ENCODE peak calls at places on chromosomes 16 and 17, in five cellular contexts. C is Peyer's patch, M is body of pancreas, B is mesendoderm, Y is tibial nerve. R is an unnamed sample. For H3K4me1, the result is how much of the 10 kb centered on the place peaks cover.

GRCh38 chr17:43010667-43011308 is 4.2 kb downstream of the IFI35 start:
- DNase-seq in Y (no peak), B (no peak), M (peak), C (peak), R (no peak)

GRCh38 chr17:79331492-79331891 is 256.9 kb downstream of the ENGASE start:
- DNase-seq in M (no peak), B (no peak), C (no peak), Y (no peak), R (no peak)

GRCh38 chr17:14308636-14308964 is 7.7 kb downstream of the HS3ST3B1 start:
- DNase-seq in M (no peak), C (no peak), Y (no peak), B (no peak), R (no peak)

GRCh38 chr16:88317619-88317977 is 65.2 kb upstream of the ZNF469 start:
- DNase-seq in M (peak), B (no peak), Y (no peak), C (no peak), R (no peak)

GRCh38 chr17:43449470-43450202 is 34.1 kb upstream of the DHX8 start:
- DNase-seq in M (peak), Y (peak), B (no peak), C (no peak), R (peak)

GRCh38 chr16:89352091-89352681 is 134.7 kb downstream of the ZNF778 start:
- DNase-seq in M (no peak), B (no peak), C (no peak), Y (no peak), R (no peak)

GRCh38 chr17:15233022-15233805 is 31.9 kb downstream of the PMP22 start:
- DNase-seq in Y (no peak), B (peak), C (no peak), M (peak), R (peak)

GRCh38 chr16:30927789-30928378 is 4.5 kb downstream of the FBXL19 start:
- DNase-seq in M (peak), C (peak), Y (no peak), B (peak), R (peak)

GRCh38 chr16:30786936-30787612 is at the start of gene ZNF629:
- DNase-seq in B (peak), Y (peak), M (peak), C (peak), R (peak)

GRCh38 chr16:50354629-50355456 is 13.9 kb downstream of the BRD7 start:
- DNase-seq in Y (no peak), B (peak), C (no peak), M (no peak), R (peak)

GRCh38 chr17:7233701-7234099 is 617 bp downstream of the DVL2 start:
- DNase-seq in M (no peak), C (no peak), B (peak), Y (no peak), R (no peak)

GRCh38 chr17:44005865-44006580 is 1.6 kb downstream of the NAGS start:
- DNase-seq in B (peak), M (peak), Y (no peak), C (peak), R (no peak)

GRCh38 chr16:11253009-11253994 is 2.7 kb downstream of the SOCS1 start:
- DNase-seq in Y (no peak), B (no peak), C (peak), M (no peak), R (peak)

GRCh38 chr17:81960130-81960958 is 643 bp downstream of the NOTUM start:
- DNase-seq in Y (no peak), C (no peak), B (peak), M (no peak), R (no peak)

GRCh38 chr17:76635039-76635438 is 8.5 kb downstream of the ST6GALNAC1 start:
- DNase-seq in M (no peak), Y (no peak), C (no peak), B (no peak), R (no peak)

GRCh38 chr17:55168970-55169687 is 95.6 kb upstream of the HLF start:
- DNase-seq in M (no peak), C (no peak), B (no peak), Y (no peak), R (no peak)

GRCh38 chr16:29664133-29664912 is 1.3 kb downstream of the SPN start:
- DNase-seq in C (peak), B (no peak), Y (no peak), M (peak), R (peak)

GRCh38 chr16:78647019-78647418 is 547.6 kb downstream of the WWOX start:
- DNase-seq in M (no peak), B (no peak), Y (no peak), C (no peak), R (no peak)

GRCh38 chr16:67116388-67117311 is 6.9 kb downstream of the PHAF1 start:
- DNase-seq in B (no peak), C (no peak), Y (no peak), M (no peak), R (no peak)

GRCh38 chr16:22375117-22375962 is 921 bp upstream of the CDR2 start:
- DNase-seq in B (peak), C (peak), M (no peak), Y (no peak), R (peak)

GRCh38 chr16:16797239-16797638 is 418.3 kb downstream of the NPIPA7 start:
- DNase-seq in B (peak), C (no peak), M (no peak), Y (no peak), R (peak)

GRCh38 chr17:22570144-22570845 is 878.0 kb downstream of the KCNJ18 start:
- DNase-seq in C (no peak), M (no peak), B (no peak), Y (no peak), R (no peak)

GRCh38 chr16:12203780-12204351 is 227.3 kb downstream of the SNX29 start:
- DNase-seq in Y (peak), M (no peak), C (no peak), B (no peak), R (no peak)

GRCh38 chr16:85571563-85571812 is 41.6 kb upstream of the GSE1 start:
- DNase-seq in Y (no peak), M (no peak), C (no peak), B (no peak), R (no peak)

GRCh38 chr16:11093578-11094074 is 149.3 kb downstream of the CLEC16A start:
- DNase-seq in C (no peak), B (no peak), Y (no peak), M (no peak), R (no peak)

GRCh38 chr16:69340095-69340644 is 598 bp downstream of the NIP7 start:
- DNase-seq in Y (no peak), M (no peak), B (peak), C (no peak), R (no peak)

GRCh38 chr16:84983308-84983707 is 28.0 kb downstream of the ZDHHC7 start:
- DNase-seq in Y (no peak), C (no peak), M (peak), B (no peak), R (no peak)

GRCh38 chr16:49779979-49780378 is 75.9 kb downstream of the ZNF423 start:
- DNase-seq in C (no peak), B (no peak), Y (no peak), M (no peak), R (no peak)

GRCh38 chr17:55288356-55289105 is 23.8 kb downstream of the HLF start:
- DNase-seq in B (no peak), Y (no peak), C (no peak), M (no peak), R (no peak)

GRCh38 chr16:10941127-10941933 is 938 bp downstream of the DEXI start:
- DNase-seq in C (no peak), Y (no peak), M (no peak), B (peak), R (peak)

GRCh38 chr17:41065829-41066624 is at the start of gene KRTAP2-4:
- DNase-seq in B (no peak), Y (no peak), C (no peak), M (no peak), R (no peak)

GRCh38 chr17:26782153-26782552 is 511.8 kb upstream of the WSB1 start:
- DNase-seq in B (no peak), Y (no peak), C (no peak), M (no peak), R (no peak)

GRCh38 chr17:55335625-55336024 is 70.9 kb downstream of the HLF start:
- DNase-seq in Y (no peak), M (no peak), C (no peak), B (no peak), R (no peak)

GRCh38 chr16:27452569-27453475 is 50.8 kb downstream of the IL21R start:
- DNase-seq in C (no peak), M (no peak), B (peak), Y (no peak), R (no peak)

GRCh38 chr17:79892457-79893236 is 53.4 kb upstream of the CBX4 start:
- DNase-seq in M (no peak), C (peak), Y (no peak), B (no peak), R (no peak)

GRCh38 chr16:57771141-57771785 is 31.0 kb downstream of the KIFC3 start:
- DNase-seq in Y (no peak), B (no peak), M (no peak), C (no peak), R (no peak)

DNA sequence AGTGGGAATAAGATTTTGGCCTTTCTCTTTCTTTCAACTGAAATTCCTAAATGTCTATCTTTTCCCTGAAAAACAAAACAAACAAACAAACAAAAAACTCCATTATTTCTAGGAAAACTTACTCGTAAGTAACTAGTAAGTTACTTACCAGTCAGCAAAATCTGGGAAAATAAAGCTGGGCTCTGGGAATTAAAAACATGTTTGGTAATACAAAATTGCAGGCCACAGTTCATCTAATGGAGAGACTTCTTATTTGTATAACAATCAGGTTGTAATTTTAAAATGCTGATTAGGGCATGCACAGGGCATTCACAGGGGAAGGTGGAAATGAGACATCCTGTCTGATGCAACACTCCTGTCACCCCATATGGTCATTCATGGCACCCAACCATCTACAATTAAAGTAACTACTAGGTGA is 3.8 kb upstream of the WIPI1 start:
- DNase-seq in B (no peak), C (no peak), M (no peak), Y (no peak), R (peak)
- H3K4me1 ChIP-seq in B (under half), C (under half), M (under half), Y (under half), R (half or more)

GRCh38 chr16:1979271-1980025 is 1.8 kb downstream of the NOXO1 start:
- DNase-seq in C (peak), B (peak), Y (no peak), M (peak), R (no peak)
- H3K4me1 ChIP-seq in C (under half), B (under half), Y (under half), M (half or more), R (under half)

GRCh38 chr17:17757391-17757791 is 76.1 kb downstream of the RAI1 start:
- DNase-seq in M (no peak), B (no peak), C (peak), Y (no peak), R (peak)

GRCh38 chr17:17755715-17756114 is 74.5 kb downstream of the RAI1 start:
- DNase-seq in Y (no peak), M (no peak), C (no peak), B (no peak), R (no peak)

GRCh38 chr17:17751996-17752821 is 71.0 kb downstream of the RAI1 start:
- DNase-seq in M (peak), B (peak), C (peak), Y (peak), R (peak)

GRCh38 chr17:17752822-17753448 is 71.7 kb downstream of the RAI1 start:
- DNase-seq in M (no peak), B (peak), Y (no peak), C (no peak), R (no peak)

DNA sequence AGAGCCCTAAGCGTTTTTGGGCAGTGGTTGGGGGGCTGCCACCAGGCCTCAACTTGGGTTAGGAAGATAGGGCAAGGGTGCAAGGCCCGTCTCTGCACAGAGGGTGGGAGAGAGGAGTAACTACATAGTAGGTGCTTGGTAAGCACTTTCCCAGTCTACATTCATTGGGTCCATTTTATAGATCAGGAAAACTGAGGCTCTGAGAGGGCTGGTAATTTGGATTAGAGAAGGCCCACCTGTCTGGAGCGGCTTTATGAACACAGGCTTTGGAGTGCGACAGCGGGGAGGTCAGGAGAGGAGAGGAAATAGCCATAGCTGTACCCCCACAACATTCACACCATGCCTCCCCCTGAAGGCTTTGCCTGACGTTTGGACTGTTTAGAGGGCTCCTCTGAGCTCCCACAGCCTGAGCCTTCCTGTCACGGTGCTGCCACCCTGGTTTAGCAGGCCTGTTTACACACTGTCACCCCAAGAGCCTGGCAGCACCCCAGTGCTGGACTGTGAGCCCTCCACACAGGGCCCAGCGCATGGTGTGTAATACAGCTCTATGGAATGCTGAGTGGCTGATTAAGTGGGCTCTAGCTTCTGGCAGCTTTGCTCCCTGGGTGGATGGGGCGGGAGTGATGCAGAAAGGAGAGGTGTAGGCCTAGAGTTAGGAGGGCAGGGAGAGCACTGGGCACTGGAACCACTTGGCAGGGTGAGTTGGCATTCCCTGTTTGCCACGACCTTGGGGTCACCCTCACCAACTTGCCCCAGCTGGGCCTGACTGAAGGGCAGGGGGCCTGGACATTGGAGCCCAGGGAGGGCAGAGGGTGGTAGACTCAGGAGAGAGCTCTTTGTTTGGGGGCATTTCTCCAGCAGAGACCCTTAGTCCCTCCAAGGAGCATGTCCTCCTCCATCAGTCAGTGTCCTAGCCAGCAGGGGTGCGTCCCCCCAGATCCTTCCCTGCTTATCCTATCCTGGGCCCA is 73.7 kb downstream of the RAI1 start:
- DNase-seq in M (no peak), Y (no peak), B (no peak), C (no peak), R (no peak)
- H3K4me1 ChIP-seq in M (under half), Y (under half), B (under half), C (under half), R (half or more)

GRCh38 chr16:72715267-72715666 is 332.7 kb downstream of the ZFHX3 start:
- DNase-seq in C (no peak), M (no peak), B (no peak), Y (no peak), R (no peak)

GRCh38 chr16:72711823-72712222 is 336.1 kb downstream of the ZFHX3 start:
- DNase-seq in M (no peak), Y (no peak), C (no peak), B (no peak), R (no peak)
- H3K4me1 ChIP-seq in M (under half), Y (under half), C (under half), B (under half), R (under half)

DNA sequence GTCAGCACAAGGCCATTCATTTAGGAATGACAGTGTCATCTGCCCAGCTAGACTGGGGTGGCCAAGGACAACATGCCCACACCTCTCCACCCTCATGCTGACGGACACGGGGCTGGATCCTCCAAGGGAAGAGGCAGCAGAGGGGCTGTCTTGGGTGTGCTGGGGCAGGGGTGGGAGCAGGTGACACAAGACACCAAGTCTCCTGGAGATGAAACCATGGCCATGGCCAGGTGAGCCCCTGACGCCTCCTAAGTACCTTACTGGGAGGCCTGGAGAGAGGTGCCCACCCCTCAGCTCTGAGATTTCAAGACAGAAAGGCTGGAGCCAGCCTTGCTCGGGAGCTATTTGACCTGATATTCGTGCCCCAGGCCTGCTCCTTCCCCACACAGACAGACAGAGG is 9.0 kb upstream of the RASD1 start:
- DNase-seq in M (no peak), Y (no peak), C (no peak), B (no peak), R (no peak)
- H3K4me1 ChIP-seq in M (under half), Y (under half), C (under half), B (under half), R (under half)

GRCh38 chr16:86818701-86819522 is 240.6 kb downstream of the FOXL1 start:
- DNase-seq in Y (no peak), B (peak), M (no peak), C (no peak), R (no peak)
- H3K4me1 ChIP-seq in Y (under half), B (under half), M (under half), C (under half), R (under half)